ENCODE peak calls at places on chromosomes 2 and 18, in four cellular contexts. F is aorta; C is NCI-H510A; J is stimulated activated CD4-positive, alpha-beta T cell treated with anti-CD3 and anti-CD28 coated beads, Interleukin-1b, Interleukin-23, amount 100 ng/mL, for 24 hours. Y is an unnamed sample.

GRCh38 chr18:74795766-74796165 is 198.1 kb downstream of the ZNF407 start:
- DNase-seq in C (no peak), J (no peak), F (no peak), Y (no peak)

GRCh38 chr2:48607307-48608014 is 10.2 kb upstream of the GTF2A1L start:
- DNase-seq in C (no peak), J (no peak), F (no peak), Y (no peak)

GRCh38 chr2:184504252-184504651 is 94.1 kb upstream of the ZNF804A start:
- DNase-seq in F (no peak), J (no peak), C (no peak), Y (no peak)

GRCh38 chr2:231919341-231920035 is 6.7 kb downstream of the NPPC start:
- DNase-seq in C (no peak), F (peak), J (no peak), Y (no peak)

GRCh38 chr2:217972490-217972889 is 30.3 kb downstream of the TNS1 start:
- DNase-seq in J (no peak), C (no peak), F (no peak), Y (no peak)

GRCh38 chr2:127025357-127026062 is 81.4 kb downstream of the BIN1 start:
- DNase-seq in C (peak), F (peak), J (peak), Y (no peak)

GRCh38 chr2:95334916-95335641 is 37.9 kb downstream of the KCNIP3 start:
- DNase-seq in J (no peak), C (no peak), F (no peak), Y (no peak)

GRCh38 chr2:143885461-143885860 is 634.5 kb downstream of the ZEB2 start:
- DNase-seq in F (no peak), J (no peak), C (no peak), Y (no peak)

GRCh38 chr2:84084856-84085255 is 374.2 kb downstream of the SUCLG1 start:
- DNase-seq in F (no peak), J (no peak), C (no peak), Y (no peak)

GRCh38 chr2:74881176-74881575 is 47.2 kb downstream of the HK2 start:
- DNase-seq in F (no peak), C (no peak), J (no peak), Y (no peak)

GRCh38 chr2:202932425-202933138 is 20.5 kb downstream of the CARF start:
- DNase-seq in F (no peak), J (no peak), C (no peak), Y (no peak)

GRCh38 chr2:164485541-164485940 is 135.7 kb downstream of the GRB14 start:
- DNase-seq in C (no peak), J (no peak), F (no peak), Y (no peak)

GRCh38 chr2:171523969-171524401 is 1.7 kb downstream of the CYBRD1 start:
- DNase-seq in F (no peak), C (no peak), J (no peak), Y (no peak)

GRCh38 chr2:85276571-85277121 is 51.1 kb downstream of the TGOLN2 start:
- DNase-seq in C (no peak), J (no peak), F (no peak), Y (no peak)

GRCh38 chr2:113050921-113051895 is 1.5 kb downstream of the IL36B start:
- DNase-seq in F (no peak), J (no peak), C (no peak), Y (no peak)

GRCh38 chr2:86785456-86785855 is 5.3 kb downstream of the CD8A start:
- DNase-seq in F (no peak), J (no peak), C (no peak), Y (no peak)

GRCh38 chr2:68465081-68465916 is 1.8 kb downstream of the FBXO48 start:
- DNase-seq in C (no peak), F (no peak), J (no peak), Y (no peak)

GRCh38 chr2:178514664-178515063 is 34.4 kb downstream of the PLEKHA3 start:
- DNase-seq in F (no peak), J (no peak), C (no peak), Y (no peak)

GRCh38 chr2:3470856-3471737 is 48.2 kb downstream of the ADI1 start:
- DNase-seq in J (no peak), F (no peak), C (no peak), Y (no peak)